ENCODE peak calls at places on chromosomes 12 and 14, in eight cellular contexts. Y is brain microvascular endothelial cell; L is NCI-H2029; Z is CD8-positive, alpha-beta T cell; B is SK-N-SH; X is AG20443; G is stimulated activated CD4-positive, alpha-beta T cell treated with anti-CD3 and anti-CD28 coated beads, Interleukin-12 subunit alpha, Interleukin-12 subunit beta, amount 100 ng/mL, for 24 hours; A is hippocampal formation. V is an unnamed sample.

GRCh38 chr12:1608783-1609119 is 14.4 kb upstream of the FBXL14 start:
- DNase-seq in Y (no peak), L (no peak), Z (no peak), B (no peak), X (no peak), G (no peak), A (no peak), V (no peak)

GRCh38 chr14:99716091-99716849 is 32.2 kb downstream of the CYP46A1 start:
- DNase-seq in Y (no peak), L (no peak), Z (no peak), B (no peak), X (peak), G (no peak), A (no peak), V (no peak)

GRCh38 chr12:69514111-69514510 is 43.9 kb downstream of the FRS2 start:
- DNase-seq in Y (no peak), L (no peak), Z (no peak), B (no peak), X (no peak), G (no peak), A (no peak), V (no peak)

GRCh38 chr14:23174266-23174665 is 9.2 kb downstream of the SLC7A8 start:
- DNase-seq in Y (no peak), L (no peak), Z (no peak), B (no peak), X (peak), G (no peak), A (peak), V (no peak)

GRCh38 chr12:64450057-64450640 is 1.8 kb upstream of the TBK1 start:
- DNase-seq in Y (no peak), L (no peak), Z (no peak), B (no peak), X (no peak), G (no peak), A (no peak), V (peak)

GRCh38 chr12:117903441-117903840 is 65.3 kb downstream of the KSR2 start:
- DNase-seq in Y (no peak), L (no peak), Z (no peak), B (no peak), X (no peak), G (no peak), A (no peak), V (no peak)

GRCh38 chr14:103136388-103137271 is 13.4 kb downstream of the TNFAIP2 start:
- DNase-seq in Y (peak), L (no peak), Z (no peak), B (no peak), X (peak), G (no peak), A (no peak), V (peak)

GRCh38 chr14:25014440-25014839 is 35.5 kb downstream of the STXBP6 start:
- DNase-seq in Y (no peak), L (no peak), Z (no peak), B (no peak), X (no peak), G (no peak), A (no peak), V (no peak)

GRCh38 chr14:36293824-36294223 is 26.6 kb downstream of the MBIP start:
- DNase-seq in Y (peak), L (no peak), Z (no peak), B (no peak), X (peak), G (no peak), A (no peak), V (no peak)

GRCh38 chr14:85058170-85058569 is 471.8 kb upstream of the FLRT2 start:
- DNase-seq in Y (no peak), L (no peak), Z (no peak), B (no peak), X (no peak), G (no peak), A (no peak), V (no peak)

GRCh38 chr14:23284654-23285529 is 1.0 kb downstream of the HOMEZ start:
- DNase-seq in Y (no peak), L (no peak), Z (no peak), B (no peak), X (peak), G (no peak), A (no peak), V (no peak)

GRCh38 chr14:23569443-23570151 is 2.0 kb upstream of the AP1G2 start:
- DNase-seq in Y (no peak), L (no peak), Z (no peak), B (peak), X (no peak), G (no peak), A (peak), V (peak)

GRCh38 chr12:108782971-108783370 is 51.7 kb upstream of the CORO1C start:
- DNase-seq in Y (no peak), L (no peak), Z (no peak), B (no peak), X (no peak), G (no peak), A (no peak), V (no peak)

GRCh38 chr12:1925125-1925963 is 6.9 kb upstream of the CACNA2D4 start:
- DNase-seq in Y (no peak), L (no peak), Z (no peak), B (peak), X (no peak), G (no peak), A (no peak), V (no peak)

GRCh38 chr12:104520242-104520900 is 63.6 kb downstream of the CHST11 start:
- DNase-seq in Y (no peak), L (no peak), Z (no peak), B (peak), X (no peak), G (no peak), A (no peak), V (peak)

GRCh38 chr14:80325112-80325511 is 113.8 kb upstream of the DIO2 start:
- DNase-seq in Y (no peak), L (no peak), Z (no peak), B (no peak), X (no peak), G (no peak), A (no peak), V (no peak)

GRCh38 chr12:107064243-107064642 is 29.1 kb downstream of the CRY1 start:
- DNase-seq in Y (no peak), L (no peak), Z (no peak), B (no peak), X (no peak), G (no peak), A (no peak), V (no peak)

GRCh38 chr12:51377099-51377984 is 13.9 kb downstream of the GALNT6 start:
- DNase-seq in Y (no peak), L (peak), Z (no peak), B (no peak), X (no peak), G (no peak), A (peak), V (no peak)

GRCh38 chr14:21498540-21499526 is 12.3 kb downstream of the METTL3 start:
- DNase-seq in Y (peak), L (peak), Z (no peak), B (peak), X (peak), G (no peak), A (peak), V (peak)

GRCh38 chr12:388012-388411 is 1.1 kb downstream of the KDM5A start:
- DNase-seq in Y (no peak), L (no peak), Z (no peak), B (no peak), X (no peak), G (no peak), A (no peak), V (no peak)

GRCh38 chr14:103528512-103529382 is at the start of gene TRMT61A:
- DNase-seq in Y (peak), L (peak), Z (peak), B (peak), X (peak), G (peak), A (peak), V (peak)

GRCh38 chr12:13000616-13000934 is 510 bp upstream of the HEBP1 start:
- DNase-seq in Y (no peak), L (peak), Z (peak), B (peak), X (peak), G (peak), A (peak), V (peak)

GRCh38 chr12:15556411-15556810 is 232.8 kb downstream of the EPS8 start:
- DNase-seq in Y (no peak), L (no peak), Z (no peak), B (no peak), X (no peak), G (no peak), A (no peak), V (no peak)

GRCh38 chr14:77141592-77142288 is at the start of gene ZDHHC22:
- DNase-seq in Y (no peak), L (no peak), Z (no peak), B (peak), X (no peak), G (no peak), A (peak), V (peak)

GRCh38 chr12:62971769-62972525 is 37.0 kb upstream of the PPM1H start:
- DNase-seq in Y (no peak), L (peak), Z (no peak), B (no peak), X (no peak), G (no peak), A (no peak), V (no peak)

GRCh38 chr14:41062826-41063225 is 543.9 kb upstream of the LRFN5 start:
- DNase-seq in Y (no peak), L (no peak), Z (no peak), B (no peak), X (no peak), G (no peak), A (no peak), V (no peak)

V was measured in NCI-H82.